ENCODE peak calls at places on chromosomes 2 and 18, in seven cellular contexts. F, Z, D, N, A, J and Y are unnamed samples.
A peak's percentile ranks its signal among the peaks of the same experiment; 100 is the strongest.

GRCh38 chr2:201129044-201129505 is 13.1 kb downstream of the CFLAR start:
- DNase-seq in F (no peak), A (peak; percentile 39), D (no peak), N (no peak), Z (peak; percentile 55), J (no peak), Y (no peak)

GRCh38 chr2:220575963-220576362 is 948.5 kb downstream of the SLC4A3 start:
- DNase-seq in Z (no peak), F (no peak), A (no peak), N (no peak), J (no peak), D (no peak), Y (no peak)

GRCh38 chr2:187586091-187586632 is 31.9 kb upstream of the TFPI start:
- DNase-seq in J (no peak), D (no peak), Z (peak; percentile 87), A (no peak), F (no peak), N (no peak), Y (no peak)

GRCh38 chr18:227902-228301 is 39.9 kb downstream of the THOC1 start:
- DNase-seq in F (no peak), N (no peak), J (no peak), A (no peak), D (no peak), Z (no peak), Y (no peak)

GRCh38 chr2:31234690-31235503 is 945 bp downstream of the EHD3 start:
- DNase-seq in D (peak; percentile 68), A (no peak), J (no peak), F (no peak), N (no peak), Z (no peak), Y (no peak)

GRCh38 chr18:58928401-58928800 is 63.7 kb downstream of the ZNF532 start:
- DNase-seq in N (no peak), Z (no peak), J (no peak), F (no peak), D (no peak), A (no peak), Y (no peak)

GRCh38 chr18:68504441-68505221 is 210.3 kb downstream of the TMX3 start:
- DNase-seq in F (no peak), N (no peak), D (no peak), A (no peak), J (no peak), Z (no peak), Y (no peak)

GRCh38 chr18:31154186-31154585 is 8.5 kb downstream of the DSC1 start:
- DNase-seq in N (no peak), F (no peak), D (no peak), J (no peak), Z (no peak), A (no peak), Y (no peak)

GRCh38 chr2:172968061-172968469 is 107.6 kb upstream of the MAP3K20 start:
- DNase-seq in A (peak; percentile 52), J (no peak), D (no peak), N (peak; percentile 72), F (peak; percentile 37), Z (no peak), Y (no peak)

GRCh38 chr2:232219496-232219870 is 159.1 kb upstream of the ALPP start:
- DNase-seq in D (no peak), J (no peak), F (no peak), Z (peak; percentile 40), N (no peak), A (no peak), Y (no peak)

GRCh38 chr2:181177376-181177775 is 197.0 kb downstream of the UBE2E3 start:
- DNase-seq in N (no peak), Z (no peak), A (no peak), F (no peak), D (no peak), J (no peak), Y (no peak)

GRCh38 chr18:68826111-68826510 is 28.2 kb downstream of the CCDC102B start:
- DNase-seq in D (no peak), N (no peak), A (no peak), F (no peak), Z (no peak), J (no peak), Y (no peak)

GRCh38 chr2:127672341-127673303 is 2.7 kb downstream of the LIMS2 start:
- DNase-seq in F (no peak), D (peak; percentile 87), J (no peak), N (no peak), Z (no peak), A (no peak), Y (peak; percentile 85)

GRCh38 chr18:64095056-64095455 is 53.8 kb downstream of the LINC00305 start:
- DNase-seq in D (no peak), J (no peak), Z (no peak), N (no peak), F (no peak), A (no peak), Y (no peak)

GRCh38 chr2:8170552-8170951 is 511.3 kb upstream of the ID2 start:
- DNase-seq in N (no peak), F (no peak), A (no peak), Z (no peak), J (no peak), D (no peak), Y (no peak)

GRCh38 chr2:5479265-5479928 is 212.8 kb upstream of the SOX11 start:
- DNase-seq in N (no peak), F (no peak), D (no peak), J (no peak), A (no peak), Z (no peak), Y (no peak)

GRCh38 chr2:12441750-12442626 is 274.7 kb upstream of the TRIB2 start:
- DNase-seq in D (no peak), N (no peak), A (no peak), F (no peak), J (no peak), Z (peak; percentile 78), Y (no peak)

GRCh38 chr2:69298862-69299261 is 88.2 kb downstream of the GFPT1 start:
- DNase-seq in A (no peak), N (no peak), F (no peak), D (no peak), J (no peak), Z (no peak), Y (no peak)

GRCh38 chr2:11329759-11330158 is 14.7 kb downstream of the ROCK2 start:
- DNase-seq in A (no peak), N (no peak), J (no peak), D (no peak), F (no peak), Z (no peak), Y (no peak)

DNA sequence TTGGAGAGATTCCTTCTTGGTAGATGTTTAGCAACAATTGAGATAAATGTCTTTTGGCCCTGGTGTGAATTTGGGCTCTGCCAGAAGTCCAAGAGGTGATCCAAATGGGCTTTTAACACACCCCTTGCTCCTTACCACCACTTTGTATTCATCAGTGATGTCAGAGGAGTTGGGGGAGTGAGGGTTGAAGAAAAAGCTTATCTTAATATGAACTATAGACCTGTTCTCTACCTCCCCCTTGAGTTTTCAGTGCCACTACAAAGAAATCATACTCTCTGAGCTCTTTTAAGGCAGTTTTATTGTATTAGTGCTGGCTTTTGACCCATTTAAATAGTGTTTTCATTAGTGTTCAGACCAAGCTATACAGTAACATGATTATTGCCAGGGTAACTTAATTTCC is 229.1 kb downstream of the PHLPP1 start:
- DNase-seq in Z (no peak), D (no peak), N (no peak), F (no peak), A (no peak), J (no peak), Y (no peak)
- TF ChIP-seq CTCF in Z (no peak), D (no peak), N (no peak), F (no peak), A (no peak), J (no peak), Y (no peak)

GRCh38 chr2:55419236-55419513 is 481 bp downstream of the CCDC88A start:
- DNase-seq in N (peak; percentile 66), D (peak; percentile 86), J (no peak), F (no peak), Z (no peak), A (no peak), Y (peak; percentile 74)
- TF ChIP-seq POLR2A in N (no peak), D (no peak), J (no peak), F (no peak), Z (no peak), A (no peak), Y (no peak)

DNA sequence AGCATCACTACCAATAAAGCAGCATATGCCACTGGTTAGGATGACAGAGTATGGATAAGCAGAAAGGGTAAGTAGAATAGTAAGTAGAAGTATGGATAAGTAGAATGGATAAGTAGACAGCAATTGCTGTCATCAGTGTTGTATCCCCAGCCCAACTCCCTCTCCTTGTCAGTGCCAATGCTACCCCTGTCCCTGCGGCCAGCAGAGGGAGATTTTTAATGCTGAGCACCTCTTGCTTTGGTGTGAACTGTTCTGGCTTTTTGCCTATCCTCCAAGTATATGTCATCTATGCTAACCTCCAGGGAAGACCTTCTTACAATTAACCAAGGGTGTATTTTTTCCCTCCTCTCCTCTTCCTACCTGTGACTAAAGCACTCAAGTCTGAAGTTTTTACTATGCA is 136.7 kb upstream of the SPHKAP start:
- DNase-seq in Z (peak; percentile 39), D (no peak), F (no peak), A (peak; percentile 56), J (peak; percentile 27), N (no peak), Y (no peak)
- TF ChIP-seq CTCF in Z (peak; percentile 51), D (no peak), F (no peak), A (peak; percentile 55), J (peak; percentile 70), N (peak; percentile 23), Y (no peak)

GRCh38 chr2:159283529-159283928 is 3.0 kb downstream of the WDSUB1 start:
- DNase-seq in A (no peak), N (no peak), D (no peak), F (no peak), Z (no peak), J (no peak), Y (no peak)

GRCh38 chr2:159285433-159285832 is 1.1 kb downstream of the WDSUB1 start:
- DNase-seq in J (no peak), Z (no peak), F (no peak), A (no peak), D (no peak), N (peak; percentile 47), Y (peak; percentile 79)

GRCh38 chr2:159285929-159286708 is at the start of gene WDSUB1:
- DNase-seq in Z (peak; percentile 76), D (peak; percentile 95), F (peak; percentile 32), J (no peak), A (peak; percentile 68), N (peak; percentile 78), Y (peak; percentile 89)

GRCh38 chr2:159287733-159288132 is 1.2 kb upstream of the WDSUB1 start:
- DNase-seq in D (no peak), N (no peak), F (no peak), Z (no peak), A (no peak), J (no peak), Y (no peak)

DNA sequence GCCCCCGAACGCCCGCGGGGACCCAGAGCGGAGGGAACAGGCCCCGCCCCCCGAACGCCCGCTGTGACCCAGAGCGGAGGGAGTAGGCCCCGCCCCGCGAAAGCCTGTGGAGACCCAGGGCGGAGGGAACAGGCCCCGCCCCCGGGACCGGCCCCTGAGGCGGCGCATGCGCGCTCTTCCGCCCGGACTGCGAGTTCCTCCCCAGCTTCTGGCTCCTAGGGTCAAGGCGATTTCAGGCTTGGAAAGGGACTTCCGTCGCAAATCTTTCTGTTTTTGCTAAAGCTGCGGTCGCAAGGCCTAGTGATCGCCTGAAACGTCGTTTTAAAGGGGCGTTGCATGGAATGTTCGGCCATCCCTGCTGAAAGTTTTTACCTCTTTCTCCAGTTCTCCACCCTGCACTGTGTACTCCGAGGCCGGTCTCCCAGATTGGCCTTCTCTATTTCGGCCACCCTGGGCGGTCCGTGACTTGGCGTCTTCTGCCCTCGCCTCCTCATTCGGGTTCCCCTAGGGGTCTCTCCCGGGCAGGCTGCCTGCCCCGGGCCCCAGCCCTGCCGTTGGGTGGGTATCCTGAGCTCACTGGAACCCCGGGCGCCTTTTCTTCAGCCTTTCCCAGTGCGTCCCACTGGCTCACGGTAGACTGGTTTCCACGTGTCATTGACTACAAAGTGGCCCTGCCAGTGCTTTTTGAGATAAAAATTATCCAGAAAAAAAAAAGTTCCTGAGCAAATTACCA is 372 bp upstream of the WDSUB1 start:
- DNase-seq in J (peak; percentile 87), A (peak; percentile 99), D (peak; percentile 99), F (peak; percentile 97), N (peak; percentile 100), Z (peak; percentile 97), Y (peak; percentile 100)
- TF ChIP-seq POLR2A in J (peak; percentile 75), A (peak; percentile 74), D (no peak), F (peak; percentile 40), N (no peak), Z (peak; percentile 58), Y (no peak)